ENCODE peak calls at places on chromosomes 7 and 10, in four cellular contexts. One of them, this sample, is unnamed.

GRCh38 chr10:3531097-3531645 is 253.8 kb downstream of the KLF6 start:
- DNase-seq in GM20000: no peak
- DNase-seq in nephron progenitor cell: no peak
- DNase-seq in neural crest cell: no peak
- DNase-seq in this sample: no peak

GRCh38 chr7:26629696-26630095 is 234.7 kb downstream of the SKAP2 start:
- DNase-seq in neural crest cell: no peak
- DNase-seq in GM20000: no peak
- DNase-seq in nephron progenitor cell: no peak
- DNase-seq in this sample: no peak

GRCh38 chr7:6413637-6414036 is 34.1 kb downstream of the DAGLB start:
- DNase-seq in neural crest cell: no peak
- DNase-seq in nephron progenitor cell: no peak
- DNase-seq in GM20000: no peak
- DNase-seq in this sample: no peak

GRCh38 chr10:131996508-131997365 is 15.0 kb upstream of the BNIP3 start:
- DNase-seq in neural crest cell: no peak
- DNase-seq in nephron progenitor cell: no peak
- DNase-seq in GM20000: no peak
- DNase-seq in this sample: no peak

GRCh38 chr7:5425507-5426225 is 2.0 kb upstream of the TNRC18 start:
- DNase-seq in GM20000: peak; percentile 49
- DNase-seq in nephron progenitor cell: peak; percentile 67
- DNase-seq in neural crest cell: peak; percentile 61
- DNase-seq in this sample: no peak

GRCh38 chr7:45924283-45924682 is 3.2 kb upstream of the IGFBP3 start:
- DNase-seq in GM20000: no peak
- DNase-seq in neural crest cell: no peak
- DNase-seq in nephron progenitor cell: no peak
- DNase-seq in this sample: no peak

GRCh38 chr7:28581351-28581750 is 169.0 kb downstream of the CREB5 start:
- DNase-seq in neural crest cell: no peak
- DNase-seq in GM20000: no peak
- DNase-seq in nephron progenitor cell: no peak
- DNase-seq in this sample: no peak

GRCh38 chr7:147879116-147879750 is 711.3 kb upstream of the C7orf33 start:
- DNase-seq in neural crest cell: no peak
- DNase-seq in nephron progenitor cell: no peak
- DNase-seq in GM20000: no peak
- DNase-seq in this sample: no peak

GRCh38 chr10:122461367-122461728 is at the start of gene HTRA1:
- DNase-seq in GM20000: no peak
- DNase-seq in nephron progenitor cell: peak; percentile 83
- DNase-seq in neural crest cell: peak; percentile 43
- DNase-seq in this sample: no peak

GRCh38 chr7:128842674-128843641 is 12.8 kb downstream of the FLNC start:
- DNase-seq in GM20000: no peak
- DNase-seq in nephron progenitor cell: no peak
- DNase-seq in neural crest cell: no peak
- DNase-seq in this sample: peak; percentile 32

GRCh38 chr7:17770710-17771375 is 169.5 kb downstream of the SNX13 start:
- DNase-seq in nephron progenitor cell: no peak
- DNase-seq in neural crest cell: no peak
- DNase-seq in GM20000: no peak
- DNase-seq in this sample: no peak

GRCh38 chr10:29929006-29929405 is 130.4 kb downstream of the JCAD start:
- DNase-seq in neural crest cell: no peak
- DNase-seq in GM20000: no peak
- DNase-seq in nephron progenitor cell: no peak
- DNase-seq in this sample: no peak

GRCh38 chr7:130627775-130628174 is 40.8 kb downstream of the COPG2 start:
- DNase-seq in nephron progenitor cell: no peak
- DNase-seq in GM20000: no peak
- DNase-seq in neural crest cell: no peak
- DNase-seq in this sample: no peak

GRCh38 chr7:88495901-88496300 is 189.2 kb upstream of the STEAP4 start:
- DNase-seq in neural crest cell: no peak
- DNase-seq in nephron progenitor cell: no peak
- DNase-seq in GM20000: no peak
- DNase-seq in this sample: no peak

GRCh38 chr7:140230862-140231778 is 54.3 kb upstream of the KDM7A start:
- DNase-seq in GM20000: peak; percentile 55
- DNase-seq in neural crest cell: peak; percentile 45
- DNase-seq in nephron progenitor cell: peak; percentile 74
- DNase-seq in this sample: peak; percentile 51

GRCh38 chr7:351256-351655 is 61.3 kb downstream of the FOXL3 start:
- DNase-seq in GM20000: no peak
- DNase-seq in nephron progenitor cell: no peak
- DNase-seq in neural crest cell: no peak
- DNase-seq in this sample: no peak

GRCh38 chr7:50782376-50783208 is at the start of gene GRB10:
- DNase-seq in neural crest cell: peak; percentile 59
- DNase-seq in GM20000: no peak
- DNase-seq in nephron progenitor cell: peak; percentile 65
- DNase-seq in this sample: no peak

GRCh38 chr7:151179287-151179860 is 7.7 kb downstream of the ASB10 start:
- DNase-seq in GM20000: no peak
- DNase-seq in nephron progenitor cell: no peak
- DNase-seq in neural crest cell: no peak
- DNase-seq in this sample: no peak

GRCh38 chr7:151179946-151180345 is 7.1 kb downstream of the ASB10 start:
- DNase-seq in nephron progenitor cell: no peak
- DNase-seq in GM20000: no peak
- DNase-seq in neural crest cell: no peak
- DNase-seq in this sample: no peak

GRCh38 chr7:151177310-151177709 is 9.7 kb downstream of the ASB10 start:
- DNase-seq in neural crest cell: no peak
- DNase-seq in GM20000: peak; percentile 6
- DNase-seq in nephron progenitor cell: no peak
- DNase-seq in this sample: no peak

GRCh38 chr7:151178831-151179230 is 8.2 kb downstream of the ASB10 start:
- DNase-seq in nephron progenitor cell: no peak
- DNase-seq in GM20000: no peak
- DNase-seq in neural crest cell: no peak
- DNase-seq in this sample: no peak

GRCh38 chr7:151178236-151178635 is 8.8 kb downstream of the ASB10 start:
- DNase-seq in GM20000: no peak
- DNase-seq in neural crest cell: no peak
- DNase-seq in nephron progenitor cell: no peak
- DNase-seq in this sample: no peak
- TF ChIP-seq CTCF in GM20000: no peak
- TF ChIP-seq CTCF in neural crest cell: no peak
- TF ChIP-seq CTCF in nephron progenitor cell: no peak
- TF ChIP-seq CTCF in this sample: no peak

GRCh38 chr7:22853674-22854157 is 31.1 kb upstream of the TOMM7 start:
- DNase-seq in GM20000: no peak
- DNase-seq in neural crest cell: no peak
- DNase-seq in nephron progenitor cell: no peak
- DNase-seq in this sample: peak; percentile 25
- TF ChIP-seq CTCF in GM20000: peak; percentile 22
- TF ChIP-seq CTCF in neural crest cell: no peak
- TF ChIP-seq CTCF in nephron progenitor cell: no peak
- TF ChIP-seq CTCF in this sample: peak; percentile 45

GRCh38 chr10:50417906-50418697 is 166.8 kb upstream of the ASAH2 start:
- DNase-seq in nephron progenitor cell: peak; percentile 69
- DNase-seq in GM20000: peak; percentile 85
- DNase-seq in neural crest cell: peak; percentile 24
- DNase-seq in this sample: peak; percentile 77
- TF ChIP-seq CTCF in nephron progenitor cell: no peak
- TF ChIP-seq CTCF in GM20000: no peak
- TF ChIP-seq CTCF in neural crest cell: no peak
- TF ChIP-seq CTCF in this sample: peak; percentile 20

DNA sequence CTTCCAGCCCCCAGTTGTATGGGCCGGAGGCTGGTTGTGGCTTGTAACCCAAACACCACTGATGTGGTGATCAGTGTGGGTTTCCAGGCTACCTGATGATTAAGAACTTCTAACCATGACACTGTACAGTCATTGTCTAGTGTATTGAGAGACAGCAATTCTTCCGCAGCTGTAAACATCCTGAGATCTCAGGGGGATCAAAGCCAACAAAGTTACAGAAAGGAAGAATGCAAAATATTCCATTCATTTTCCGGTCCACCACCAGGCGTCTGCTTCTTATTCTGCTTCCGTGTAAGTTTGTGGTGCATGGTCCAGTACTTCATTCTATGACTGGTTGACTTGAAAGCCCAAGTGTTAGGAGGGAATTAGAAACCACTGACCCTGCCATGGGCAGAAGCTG is 10.3 kb upstream of the GLI3 start:
- DNase-seq in neural crest cell: no peak
- DNase-seq in nephron progenitor cell: no peak
- DNase-seq in GM20000: no peak
- DNase-seq in this sample: no peak
- TF ChIP-seq CTCF in neural crest cell: no peak
- TF ChIP-seq CTCF in nephron progenitor cell: no peak
- TF ChIP-seq CTCF in GM20000: no peak
- TF ChIP-seq CTCF in this sample: no peak

GRCh38 chr7:85038466-85038865 is 148.4 kb downstream of the SEMA3D start:
- DNase-seq in GM20000: no peak
- DNase-seq in nephron progenitor cell: no peak
- DNase-seq in neural crest cell: no peak
- DNase-seq in this sample: no peak

GRCh38 chr7:85041599-85042216 is 145.1 kb downstream of the SEMA3D start:
- DNase-seq in nephron progenitor cell: peak; percentile 74
- DNase-seq in neural crest cell: peak; percentile 65
- DNase-seq in GM20000: peak; percentile 19
- DNase-seq in this sample: peak; percentile 4

DNA sequence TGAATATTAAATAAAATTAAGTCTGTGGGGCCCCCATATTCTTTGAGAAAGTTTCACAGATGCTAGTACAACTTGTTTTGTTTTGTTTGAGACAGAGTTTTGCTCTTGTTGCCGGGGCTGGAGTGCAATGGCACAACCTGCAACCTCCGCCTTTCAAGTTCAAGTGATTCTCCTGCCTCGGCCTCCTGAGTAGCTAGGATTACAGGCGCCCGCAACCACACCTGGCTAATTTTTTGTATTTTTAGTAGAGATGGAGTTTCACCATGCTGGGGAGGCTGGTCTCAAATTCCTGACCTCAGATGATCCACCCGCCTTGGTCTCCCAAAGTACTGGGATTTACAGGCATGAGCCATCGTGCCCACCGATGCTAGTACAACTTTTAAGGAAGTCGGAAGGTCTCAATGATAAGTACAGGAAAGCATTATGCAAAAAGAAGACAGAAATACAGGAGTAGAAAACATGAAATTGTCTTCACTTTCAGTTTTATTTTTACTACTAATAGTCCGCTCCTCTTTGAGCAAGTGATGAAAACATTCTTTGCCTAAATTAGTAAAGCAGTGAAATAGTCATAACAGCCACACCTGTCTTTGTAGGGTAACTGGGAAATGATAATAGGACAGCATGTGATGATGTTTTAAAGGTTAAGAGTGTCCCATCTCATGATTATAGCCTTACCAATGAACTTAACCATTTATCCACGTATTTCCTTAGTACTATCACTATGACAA is 147.5 kb downstream of the SEMA3D start:
- DNase-seq in nephron progenitor cell: no peak
- DNase-seq in GM20000: peak; percentile 12
- DNase-seq in neural crest cell: no peak
- DNase-seq in this sample: no peak
- TF ChIP-seq CTCF in nephron progenitor cell: no peak
- TF ChIP-seq CTCF in GM20000: no peak
- TF ChIP-seq CTCF in neural crest cell: no peak
- TF ChIP-seq CTCF in this sample: no peak